ENCODE peak calls at places on chromosome 2, in five cellular contexts. H, R, C, U and Y are unnamed samples.

GRCh38 chr2:58508021-58508420 is 266.9 kb upstream of the FANCL start:
- DNase-seq in H (no peak), R (no peak), C (no peak), U (no peak), Y (no peak)

GRCh38 chr2:174259981-174260380 is 11.6 kb upstream of the OLA1 start:
- DNase-seq in H (no peak), R (no peak), C (no peak), U (peak), Y (no peak)

GRCh38 chr2:1990151-1990589 is 245.9 kb upstream of the PXDN start:
- DNase-seq in H (no peak), R (no peak), C (no peak), U (no peak), Y (no peak)

GRCh38 chr2:219688560-219689445 is 61.4 kb downstream of the SLC4A3 start:
- DNase-seq in H (peak), R (no peak), C (no peak), U (peak), Y (no peak)

GRCh38 chr2:188677182-188677581 is 297.0 kb upstream of the COL3A1 start:
- DNase-seq in H (no peak), R (no peak), C (no peak), U (no peak), Y (no peak)

GRCh38 chr2:197090713-197091367 is 164.3 kb upstream of the PGAP1 start:
- DNase-seq in H (no peak), R (peak), C (no peak), U (no peak), Y (no peak)

GRCh38 chr2:15931514-15931870 is 8.9 kb upstream of the MYCN start:
- DNase-seq in H (no peak), R (no peak), C (no peak), U (no peak), Y (no peak)

GRCh38 chr2:127535422-127535901 is at the start of gene MYO7B:
- DNase-seq in H (no peak), R (no peak), C (no peak), U (no peak), Y (no peak)

GRCh38 chr2:224984641-224985040 is 57.6 kb downstream of the DOCK10 start:
- DNase-seq in H (no peak), R (no peak), C (no peak), U (no peak), Y (no peak)

GRCh38 chr2:130252880-130253645 is 54.8 kb upstream of the TUBA3E start:
- DNase-seq in H (no peak), R (no peak), C (no peak), U (no peak), Y (no peak)

GRCh38 chr2:228689049-228689448 is 507.6 kb upstream of the SPHKAP start:
- DNase-seq in H (peak), R (peak), C (peak), U (peak), Y (peak)

GRCh38 chr2:44102790-44103642 is 65.7 kb upstream of the PPM1B start:
- DNase-seq in H (no peak), R (no peak), C (no peak), U (no peak), Y (no peak)

GRCh38 chr2:240790370-240791210 is 29.4 kb downstream of the KIF1A start:
- DNase-seq in H (no peak), R (no peak), C (no peak), U (no peak), Y (no peak)

GRCh38 chr2:184692137-184692734 is 93.9 kb downstream of the ZNF804A start:
- DNase-seq in H (no peak), R (no peak), C (no peak), U (peak), Y (no peak)

GRCh38 chr2:96124406-96125265 is 8.3 kb upstream of the ADRA2B start:
- DNase-seq in H (no peak), R (no peak), C (no peak), U (no peak), Y (no peak)

GRCh38 chr2:28338046-28338753 is 54.5 kb upstream of the FOSL2 start:
- DNase-seq in H (peak), R (no peak), C (no peak), U (peak), Y (no peak)

GRCh38 chr2:55013936-55014335 is 36.3 kb downstream of the RTN4 start:
- DNase-seq in H (no peak), R (no peak), C (no peak), U (no peak), Y (no peak)

GRCh38 chr2:117199511-117199910 is 615.0 kb upstream of the DDX18 start:
- DNase-seq in H (no peak), R (no peak), C (no peak), U (no peak), Y (no peak)

GRCh38 chr2:142863485-142863921 is 14.0 kb upstream of the KYNU start:
- DNase-seq in H (no peak), R (no peak), C (no peak), U (peak), Y (no peak)
- H4K8ac ChIP-seq in H (no peak), R (no peak), C (no peak), U (no peak), Y (no peak)

GRCh38 chr2:11158916-11159573 is 3.8 kb downstream of the SLC66A3 start:
- DNase-seq in H (no peak), R (no peak), C (no peak), U (no peak), Y (no peak)
- H2BK12ac ChIP-seq in H (no peak), R (no peak), C (peak), U (no peak), Y (no peak)

GRCh38 chr2:43052204-43052943 is 174.0 kb downstream of the ZFP36L2 start:
- DNase-seq in H (no peak), R (no peak), C (no peak), U (no peak), Y (no peak)

GRCh38 chr2:43051316-43051715 is 175.1 kb downstream of the ZFP36L2 start:
- DNase-seq in H (peak), R (no peak), C (no peak), U (peak), Y (no peak)

GRCh38 chr2:43052944-43053306 is 173.5 kb downstream of the ZFP36L2 start:
- DNase-seq in H (no peak), R (no peak), C (no peak), U (no peak), Y (no peak)

GRCh38 chr2:43050866-43051265 is 175.5 kb downstream of the ZFP36L2 start:
- DNase-seq in H (no peak), R (no peak), C (no peak), U (no peak), Y (no peak)

DNA sequence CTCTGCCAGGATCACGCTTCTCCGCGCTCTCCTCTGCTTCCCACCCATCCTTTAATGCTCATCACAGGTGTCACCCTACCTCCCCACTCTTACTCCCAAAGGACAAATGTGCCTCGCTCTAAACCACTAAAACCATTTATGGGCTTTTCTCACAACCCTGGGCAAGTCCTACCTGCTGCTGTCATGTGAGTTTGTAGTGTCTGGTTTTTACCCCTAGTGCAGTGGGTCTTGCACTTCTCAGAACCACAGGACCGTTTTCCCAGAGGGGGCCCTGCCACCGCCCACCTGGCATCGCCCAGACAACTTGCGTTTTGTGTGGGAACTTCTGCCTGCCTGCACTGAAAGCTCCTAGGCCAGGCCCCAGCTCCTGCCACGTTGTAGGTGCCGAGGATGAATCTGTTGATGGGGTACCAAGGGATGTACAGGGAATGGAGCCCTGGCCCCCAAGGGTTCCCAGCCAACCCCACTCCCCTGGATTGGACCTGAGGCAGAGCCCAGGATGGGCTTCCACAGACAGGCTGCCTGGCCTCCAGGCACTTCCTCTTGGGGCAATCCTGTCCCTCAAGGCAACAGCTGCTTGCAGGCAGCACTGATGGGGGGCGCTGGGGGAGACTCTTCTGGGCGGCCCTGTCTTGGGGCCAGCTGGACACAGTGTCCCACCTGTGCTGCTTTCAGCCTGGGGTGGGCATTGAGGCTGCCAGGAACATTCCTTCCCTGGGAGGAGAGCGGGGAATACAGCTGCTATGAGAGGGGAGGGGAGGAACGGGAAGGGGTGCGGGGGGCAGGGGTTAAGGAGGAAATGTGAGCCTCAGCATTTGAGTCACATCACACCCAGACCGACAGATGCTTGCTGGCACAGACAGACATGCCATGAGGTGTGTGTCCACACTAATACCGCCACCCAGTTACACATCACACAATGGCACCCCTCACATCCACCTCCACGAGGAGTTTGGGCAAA is 176.3 kb downstream of the ZFP36L2 start:
- DNase-seq in H (no peak), R (no peak), C (no peak), U (no peak), Y (no peak)
- H4K8ac ChIP-seq in H (no peak), R (no peak), C (no peak), U (peak), Y (no peak)

GRCh38 chr2:46984034-46984433 is 68.4 kb upstream of the MCFD2 start:
- DNase-seq in H (no peak), R (no peak), C (no peak), U (no peak), Y (no peak)
- H2BK12ac ChIP-seq in H (no peak), R (no peak), C (no peak), U (peak), Y (no peak)

GRCh38 chr2:68762665-68763064 is 28.1 kb downstream of the ARHGAP25 start:
- DNase-seq in H (peak), R (no peak), C (no peak), U (peak), Y (no peak)

GRCh38 chr2:68762112-68762511 is 27.5 kb downstream of the ARHGAP25 start:
- DNase-seq in H (no peak), R (no peak), C (no peak), U (no peak), Y (no peak)

GRCh38 chr2:68765739-68766377 is 31.2 kb downstream of the ARHGAP25 start:
- DNase-seq in H (no peak), R (no peak), C (no peak), U (peak), Y (no peak)

GRCh38 chr2:68764781-68765385 is 30.3 kb downstream of the ARHGAP25 start:
- DNase-seq in H (peak), R (no peak), C (no peak), U (peak), Y (no peak)

DNA sequence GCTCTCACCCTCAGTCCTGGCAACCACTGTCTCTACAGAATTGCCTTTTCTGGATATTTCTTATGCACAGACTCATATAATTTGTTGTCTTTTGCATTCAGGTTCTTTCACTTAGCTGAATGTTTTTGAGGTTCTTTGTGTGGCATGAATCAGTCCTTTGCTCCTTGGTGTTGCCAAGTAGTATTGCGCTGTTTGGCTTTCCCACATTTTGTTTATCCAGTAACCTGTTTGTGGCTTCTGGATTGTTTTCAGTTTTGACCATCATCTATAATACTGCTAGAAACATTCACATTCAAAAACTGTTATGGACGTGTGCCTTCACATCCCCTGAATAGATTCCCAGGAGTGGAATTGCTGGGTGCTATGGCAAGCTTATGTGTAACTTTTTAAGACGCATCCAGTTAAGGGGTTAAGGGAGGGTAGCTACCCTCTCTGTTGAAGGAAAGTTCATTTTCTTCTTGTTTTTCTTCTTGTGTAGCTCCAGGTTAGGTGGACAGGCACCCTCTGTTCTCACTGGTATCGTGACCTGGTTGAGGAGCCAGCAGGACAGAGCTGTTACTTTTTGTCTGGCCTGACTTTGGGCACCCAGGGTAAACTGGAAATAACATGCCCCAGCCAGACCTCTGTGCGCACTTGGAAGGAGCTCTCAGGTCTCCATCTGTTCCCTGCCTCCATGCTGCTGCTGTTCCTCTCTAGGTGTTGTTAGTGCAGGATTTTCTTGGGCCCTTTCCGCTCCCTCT is 29.6 kb downstream of the ARHGAP25 start:
- DNase-seq in H (no peak), R (no peak), C (no peak), U (peak), Y (no peak)
- H4K8ac ChIP-seq in H (no peak), R (no peak), C (no peak), U (peak), Y (no peak)

GRCh38 chr2:52340185-52340584 is 1308.3 kb upstream of the NRXN1 start:
- DNase-seq in H (no peak), R (peak), C (no peak), U (peak), Y (no peak)

GRCh38 chr2:52335727-52336126 is 1303.8 kb upstream of the NRXN1 start:
- DNase-seq in H (no peak), R (no peak), C (no peak), U (no peak), Y (no peak)

GRCh38 chr2:52341732-52342131 is 1309.8 kb upstream of the NRXN1 start:
- DNase-seq in H (no peak), R (no peak), C (no peak), U (peak), Y (no peak)

GRCh38 chr2:52334185-52334584 is 1302.3 kb upstream of the NRXN1 start:
- DNase-seq in H (no peak), R (no peak), C (no peak), U (no peak), Y (no peak)

GRCh38 chr2:52336951-52337350 is 1305.0 kb upstream of the NRXN1 start:
- DNase-seq in H (peak), R (no peak), C (no peak), U (peak), Y (no peak)
- H2BK12ac ChIP-seq in H (no peak), R (peak), C (no peak), U (no peak), Y (no peak)

GRCh38 chr2:230412369-230412706 is 3.7 kb upstream of the SP100 start:
- DNase-seq in H (no peak), R (no peak), C (no peak), U (no peak), Y (no peak)

GRCh38 chr2:230410861-230411464 is 5.0 kb upstream of the SP100 start:
- DNase-seq in H (no peak), R (no peak), C (no peak), U (no peak), Y (no peak)

GRCh38 chr2:230412846-230413245 is 3.2 kb upstream of the SP100 start:
- DNase-seq in H (no peak), R (no peak), C (no peak), U (no peak), Y (no peak)

GRCh38 chr2:230410263-230410662 is 5.7 kb upstream of the SP100 start:
- DNase-seq in H (no peak), R (no peak), C (no peak), U (no peak), Y (no peak)

DNA sequence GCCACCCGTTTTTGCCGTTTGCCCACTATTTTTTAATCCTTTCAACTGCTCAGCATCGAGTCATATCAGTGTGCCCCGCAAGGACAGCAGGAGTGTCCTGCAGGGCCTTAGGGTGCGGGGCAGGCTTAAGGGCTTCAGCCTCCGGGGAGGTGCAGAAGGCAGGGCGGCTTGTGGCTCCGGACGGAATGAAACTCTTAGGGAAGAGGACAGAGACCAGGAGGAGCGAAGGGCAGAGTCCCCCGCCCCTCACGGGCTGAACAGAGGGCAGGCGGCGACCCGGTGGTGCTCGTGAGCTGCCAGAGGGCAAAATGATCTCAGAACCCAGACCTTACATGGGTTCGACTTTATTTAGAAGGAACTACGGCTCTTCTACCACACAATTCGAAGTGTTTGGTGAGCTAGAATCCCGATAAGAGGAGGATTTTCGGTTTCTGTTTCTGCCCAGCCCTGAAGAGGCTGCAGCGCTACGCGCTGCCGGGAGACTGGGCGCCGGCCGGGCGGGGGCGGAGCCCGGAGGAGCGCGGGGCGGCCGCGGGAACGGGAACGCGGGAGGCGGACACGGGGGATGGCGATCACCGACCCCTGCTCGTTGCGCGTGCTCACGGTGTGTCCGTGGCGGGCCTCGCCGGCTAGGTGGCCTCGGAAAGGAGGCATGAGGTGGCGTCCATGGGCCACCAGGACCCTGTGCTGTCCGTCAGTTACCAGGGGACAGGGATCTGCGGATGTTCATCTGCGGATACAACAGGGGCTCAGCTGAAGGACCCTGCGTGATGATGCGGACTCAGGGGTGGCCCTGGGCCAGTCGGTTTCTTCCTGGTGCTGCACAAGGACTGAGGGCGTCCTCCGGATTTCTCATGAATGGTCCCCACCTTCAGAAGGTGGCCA is 4.3 kb upstream of the SP100 start:
- DNase-seq in H (peak), R (peak), C (no peak), U (peak), Y (peak)
- H4K8ac ChIP-seq in H (no peak), R (no peak), C (peak), U (peak), Y (peak)